ENCODE peak calls at places on chromosomes 7 and 10, in seven cellular contexts. One of them, this sample, is unnamed.

GRCh38 chr10:70893227-70894006 is 5.1 kb upstream of the PCBD1 start:
- DNase-seq in GM12865: peak
- DNase-seq in upper lobe of right lung: no peak
- DNase-seq in transverse colon: no peak
- DNase-seq in mammary epithelial cell: no peak
- DNase-seq in fibroblast of the aortic adventitia: no peak
- DNase-seq in stomach: no peak
- DNase-seq in this sample: no peak

GRCh38 chr10:96130326-96130758 is 245 bp downstream of the ZNF518A start:
- DNase-seq in GM12865: peak
- DNase-seq in upper lobe of right lung: peak
- DNase-seq in transverse colon: peak
- DNase-seq in mammary epithelial cell: no peak
- DNase-seq in fibroblast of the aortic adventitia: no peak
- DNase-seq in stomach: peak
- DNase-seq in this sample: peak

GRCh38 chr7:45092100-45092930 is 3.5 kb upstream of the NACAD start:
- DNase-seq in GM12865: no peak
- DNase-seq in upper lobe of right lung: no peak
- DNase-seq in transverse colon: no peak
- DNase-seq in mammary epithelial cell: peak
- DNase-seq in fibroblast of the aortic adventitia: peak
- DNase-seq in stomach: no peak
- DNase-seq in this sample: peak

GRCh38 chr10:99661370-99661749 is 2.1 kb downstream of the ENTPD7 start:
- DNase-seq in GM12865: no peak
- DNase-seq in upper lobe of right lung: no peak
- DNase-seq in transverse colon: no peak
- DNase-seq in mammary epithelial cell: peak
- DNase-seq in fibroblast of the aortic adventitia: peak
- DNase-seq in stomach: no peak
- DNase-seq in this sample: peak

GRCh38 chr10:16742165-16742960 is 74.9 kb downstream of the RSU1 start:
- DNase-seq in GM12865: no peak
- DNase-seq in upper lobe of right lung: no peak
- DNase-seq in transverse colon: no peak
- DNase-seq in mammary epithelial cell: no peak
- DNase-seq in fibroblast of the aortic adventitia: no peak
- DNase-seq in stomach: no peak
- DNase-seq in this sample: no peak

GRCh38 chr7:148492157-148492860 is 98.3 kb upstream of the C7orf33 start:
- DNase-seq in GM12865: no peak
- DNase-seq in upper lobe of right lung: no peak
- DNase-seq in transverse colon: no peak
- DNase-seq in mammary epithelial cell: peak
- DNase-seq in fibroblast of the aortic adventitia: no peak
- DNase-seq in stomach: no peak
- DNase-seq in this sample: no peak

GRCh38 chr10:12635127-12635541 is 285.8 kb downstream of the CAMK1D start:
- DNase-seq in GM12865: peak
- DNase-seq in upper lobe of right lung: no peak
- DNase-seq in transverse colon: no peak
- DNase-seq in mammary epithelial cell: no peak
- DNase-seq in fibroblast of the aortic adventitia: no peak
- DNase-seq in stomach: no peak
- DNase-seq in this sample: no peak

GRCh38 chr10:78577673-78578072 is 491.1 kb upstream of the ZMIZ1 start:
- DNase-seq in GM12865: no peak
- DNase-seq in upper lobe of right lung: no peak
- DNase-seq in transverse colon: peak
- DNase-seq in mammary epithelial cell: no peak
- DNase-seq in fibroblast of the aortic adventitia: no peak
- DNase-seq in stomach: no peak
- DNase-seq in this sample: no peak

GRCh38 chr10:65827344-65827743 is 1098.5 kb upstream of the LRRTM3 start:
- DNase-seq in GM12865: no peak
- DNase-seq in upper lobe of right lung: no peak
- DNase-seq in transverse colon: no peak
- DNase-seq in mammary epithelial cell: no peak
- DNase-seq in fibroblast of the aortic adventitia: no peak
- DNase-seq in stomach: no peak
- DNase-seq in this sample: no peak
- TF ChIP-seq CTCF in GM12865: no peak
- TF ChIP-seq CTCF in upper lobe of right lung: no peak
- TF ChIP-seq CTCF in transverse colon: no peak
- TF ChIP-seq CTCF in mammary epithelial cell: no peak
- TF ChIP-seq CTCF in fibroblast of the aortic adventitia: no peak
- TF ChIP-seq CTCF in stomach: no peak
- TF ChIP-seq CTCF in this sample: no peak

GRCh38 chr7:112079122-112079521 is 127.1 kb downstream of the DOCK4 start:
- DNase-seq in GM12865: no peak
- DNase-seq in upper lobe of right lung: no peak
- DNase-seq in transverse colon: no peak
- DNase-seq in mammary epithelial cell: no peak
- DNase-seq in fibroblast of the aortic adventitia: no peak
- DNase-seq in stomach: no peak
- DNase-seq in this sample: no peak

GRCh38 chr7:112080974-112081373 is 125.2 kb downstream of the DOCK4 start:
- DNase-seq in GM12865: peak
- DNase-seq in upper lobe of right lung: no peak
- DNase-seq in transverse colon: no peak
- DNase-seq in mammary epithelial cell: no peak
- DNase-seq in fibroblast of the aortic adventitia: no peak
- DNase-seq in stomach: no peak
- DNase-seq in this sample: no peak

GRCh38 chr7:112080441-112080840 is 125.8 kb downstream of the DOCK4 start:
- DNase-seq in GM12865: peak
- DNase-seq in upper lobe of right lung: no peak
- DNase-seq in transverse colon: no peak
- DNase-seq in mammary epithelial cell: peak
- DNase-seq in fibroblast of the aortic adventitia: peak
- DNase-seq in stomach: no peak
- DNase-seq in this sample: peak

GRCh38 chr7:112081778-112082177 is 124.4 kb downstream of the DOCK4 start:
- DNase-seq in GM12865: no peak
- DNase-seq in upper lobe of right lung: no peak
- DNase-seq in transverse colon: no peak
- DNase-seq in mammary epithelial cell: no peak
- DNase-seq in fibroblast of the aortic adventitia: no peak
- DNase-seq in stomach: no peak
- DNase-seq in this sample: no peak

DNA sequence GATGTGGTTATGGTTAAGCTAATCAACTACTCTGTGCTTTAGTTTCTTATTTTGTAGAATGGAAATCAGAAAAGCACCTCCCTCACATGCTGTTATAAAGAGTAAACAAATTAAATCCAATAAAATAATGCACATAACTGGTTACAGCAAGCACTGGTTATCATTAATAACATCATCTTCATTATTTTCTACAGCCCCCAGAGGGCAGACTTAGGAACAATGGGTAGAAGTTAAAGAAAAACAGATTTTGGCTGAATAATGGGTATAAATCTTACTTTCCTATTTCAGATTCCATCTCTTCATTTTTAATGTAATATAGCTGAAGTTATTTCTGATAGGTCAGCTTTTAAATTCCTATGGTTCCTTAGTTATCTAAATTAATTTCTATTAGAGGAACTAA is 126.5 kb downstream of the DOCK4 start:
- DNase-seq in GM12865: no peak
- DNase-seq in upper lobe of right lung: no peak
- DNase-seq in transverse colon: no peak
- DNase-seq in mammary epithelial cell: no peak
- DNase-seq in fibroblast of the aortic adventitia: peak
- DNase-seq in stomach: no peak
- DNase-seq in this sample: no peak
- TF ChIP-seq CTCF in GM12865: no peak
- TF ChIP-seq CTCF in upper lobe of right lung: peak
- TF ChIP-seq CTCF in transverse colon: no peak
- TF ChIP-seq CTCF in mammary epithelial cell: peak
- TF ChIP-seq CTCF in fibroblast of the aortic adventitia: peak
- TF ChIP-seq CTCF in stomach: no peak
- TF ChIP-seq CTCF in this sample: peak

GRCh38 chr7:159031135-159031701 is 113.4 kb downstream of the VIPR2 start:
- DNase-seq in GM12865: no peak
- DNase-seq in upper lobe of right lung: peak
- DNase-seq in transverse colon: peak
- DNase-seq in mammary epithelial cell: no peak
- DNase-seq in fibroblast of the aortic adventitia: no peak
- DNase-seq in stomach: peak
- DNase-seq in this sample: no peak

GRCh38 chr7:159032310-159032709 is 112.4 kb downstream of the VIPR2 start:
- DNase-seq in GM12865: no peak
- DNase-seq in upper lobe of right lung: no peak
- DNase-seq in transverse colon: peak
- DNase-seq in mammary epithelial cell: no peak
- DNase-seq in fibroblast of the aortic adventitia: no peak
- DNase-seq in stomach: peak
- DNase-seq in this sample: no peak

GRCh38 chr7:159031750-159032149 is 112.9 kb downstream of the VIPR2 start:
- DNase-seq in GM12865: no peak
- DNase-seq in upper lobe of right lung: peak
- DNase-seq in transverse colon: peak
- DNase-seq in mammary epithelial cell: no peak
- DNase-seq in fibroblast of the aortic adventitia: no peak
- DNase-seq in stomach: no peak
- DNase-seq in this sample: no peak

GRCh38 chr7:159028456-159029401 is 115.9 kb downstream of the VIPR2 start:
- DNase-seq in GM12865: no peak
- DNase-seq in upper lobe of right lung: no peak
- DNase-seq in transverse colon: peak
- DNase-seq in mammary epithelial cell: no peak
- DNase-seq in fibroblast of the aortic adventitia: no peak
- DNase-seq in stomach: peak
- DNase-seq in this sample: no peak

GRCh38 chr7:159030490-159031134 is 114.1 kb downstream of the VIPR2 start:
- DNase-seq in GM12865: no peak
- DNase-seq in upper lobe of right lung: peak
- DNase-seq in transverse colon: peak
- DNase-seq in mammary epithelial cell: no peak
- DNase-seq in fibroblast of the aortic adventitia: no peak
- DNase-seq in stomach: peak
- DNase-seq in this sample: no peak
- TF ChIP-seq CTCF in GM12865: no peak
- TF ChIP-seq CTCF in upper lobe of right lung: peak
- TF ChIP-seq CTCF in transverse colon: peak
- TF ChIP-seq CTCF in mammary epithelial cell: no peak
- TF ChIP-seq CTCF in fibroblast of the aortic adventitia: peak
- TF ChIP-seq CTCF in stomach: peak
- TF ChIP-seq CTCF in this sample: no peak

DNA sequence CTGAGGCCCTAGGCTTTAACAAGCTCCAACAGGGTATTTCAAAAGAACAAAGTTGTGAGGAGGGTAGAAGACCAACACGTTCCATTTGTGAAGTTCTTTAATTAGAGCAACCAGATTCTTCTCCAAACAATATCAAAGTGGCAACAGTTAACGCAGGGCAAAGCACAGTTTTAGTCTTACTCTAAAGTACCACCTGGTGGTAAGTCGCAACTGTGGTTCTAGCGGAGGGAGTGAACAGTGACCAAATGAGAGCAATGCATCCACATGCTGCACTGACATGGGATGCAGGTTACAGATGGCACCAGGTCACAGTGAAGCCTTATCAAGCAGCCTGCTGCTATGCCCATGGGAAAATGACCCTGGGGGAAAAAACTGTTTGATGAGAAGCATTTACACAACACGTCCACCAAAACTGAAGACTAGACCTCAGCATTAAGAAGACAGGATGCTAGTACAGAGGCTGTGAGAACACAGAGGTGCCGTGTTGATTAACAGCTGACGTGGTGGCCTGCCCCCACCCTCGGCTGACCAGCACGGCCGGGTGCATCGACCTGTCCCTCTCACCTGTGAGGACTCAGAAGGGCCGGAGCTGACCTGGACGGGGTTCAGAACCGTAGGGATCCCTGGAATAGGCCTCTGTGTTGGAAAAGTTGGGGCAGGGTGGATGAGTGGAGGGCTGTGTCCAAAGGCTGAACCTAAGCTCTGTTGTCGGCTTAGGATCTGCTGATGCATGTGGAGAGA is 211.2 kb downstream of the GLI3 start:
- DNase-seq in GM12865: no peak
- DNase-seq in upper lobe of right lung: no peak
- DNase-seq in transverse colon: no peak
- DNase-seq in mammary epithelial cell: no peak
- DNase-seq in fibroblast of the aortic adventitia: no peak
- DNase-seq in stomach: no peak
- DNase-seq in this sample: no peak
- TF ChIP-seq CTCF in GM12865: no peak
- TF ChIP-seq CTCF in upper lobe of right lung: no peak
- TF ChIP-seq CTCF in transverse colon: no peak
- TF ChIP-seq CTCF in mammary epithelial cell: no peak
- TF ChIP-seq CTCF in fibroblast of the aortic adventitia: no peak
- TF ChIP-seq CTCF in stomach: no peak
- TF ChIP-seq CTCF in this sample: no peak

GRCh38 chr7:16926283-16926682 is 44.5 kb upstream of the AGR3 start:
- DNase-seq in GM12865: peak
- DNase-seq in upper lobe of right lung: no peak
- DNase-seq in transverse colon: peak
- DNase-seq in mammary epithelial cell: peak
- DNase-seq in fibroblast of the aortic adventitia: peak
- DNase-seq in stomach: no peak
- DNase-seq in this sample: peak
- TF ChIP-seq CTCF in GM12865: peak
- TF ChIP-seq CTCF in upper lobe of right lung: peak
- TF ChIP-seq CTCF in transverse colon: peak
- TF ChIP-seq CTCF in mammary epithelial cell: peak
- TF ChIP-seq CTCF in fibroblast of the aortic adventitia: peak
- TF ChIP-seq CTCF in stomach: peak
- TF ChIP-seq CTCF in this sample: peak

DNA sequence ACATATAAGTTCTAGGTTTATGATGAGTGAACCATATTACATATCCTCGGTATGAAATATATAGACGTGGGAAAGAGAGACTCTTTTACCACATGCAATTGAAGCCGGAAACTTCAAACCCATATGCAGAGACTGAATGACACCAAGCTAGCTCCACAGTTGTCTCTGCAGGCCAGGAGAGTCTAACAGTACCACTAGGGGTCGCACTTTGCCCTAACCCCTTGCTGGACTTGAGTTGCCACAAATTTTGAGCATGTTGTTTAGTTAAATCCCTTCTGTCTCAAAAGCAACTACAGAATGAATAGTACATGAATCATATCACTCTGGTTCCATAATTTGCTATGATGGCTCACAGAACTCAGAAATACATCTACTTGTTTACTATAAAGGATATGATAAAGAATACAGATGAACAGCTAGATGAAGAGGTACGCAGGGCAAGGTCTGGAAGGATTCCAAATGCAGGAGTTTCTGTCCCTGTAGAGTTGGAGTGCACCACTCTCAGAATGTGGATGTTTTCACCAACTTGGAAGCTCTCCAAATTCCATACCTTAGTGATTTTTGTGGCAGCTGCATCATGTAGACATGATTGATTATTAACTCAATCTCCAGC is 112.4 kb upstream of the YAE1 start:
- DNase-seq in GM12865: peak
- DNase-seq in upper lobe of right lung: no peak
- DNase-seq in transverse colon: peak
- DNase-seq in mammary epithelial cell: peak
- DNase-seq in fibroblast of the aortic adventitia: peak
- DNase-seq in stomach: peak
- DNase-seq in this sample: peak
- TF ChIP-seq CTCF in GM12865: peak
- TF ChIP-seq CTCF in upper lobe of right lung: peak
- TF ChIP-seq CTCF in transverse colon: peak
- TF ChIP-seq CTCF in mammary epithelial cell: peak
- TF ChIP-seq CTCF in fibroblast of the aortic adventitia: peak
- TF ChIP-seq CTCF in stomach: peak
- TF ChIP-seq CTCF in this sample: peak

This sample was measured in HFFc6.